ENCODE peak calls at places on chromosomes 5 and 9, in four cellular contexts. O is HepG2, B is GM12878, E is K562. I is an unnamed sample.
A peak's percentile ranks its signal among the peaks of the same experiment; 100 is the strongest.

GRCh38 chr9:16434522-16434921 is 435.9 kb downstream of the BNC2 start:
- DNase-seq in B (no peak), E (no peak), O (no peak), I (no peak)

GRCh38 chr5:10630126-10630525 is 66.3 kb downstream of the ANKRD33B start:
- DNase-seq in B (no peak), E (no peak), O (no peak), I (no peak)

GRCh38 chr5:171630047-171630669 is 155.5 kb upstream of the SMIM23 start:
- DNase-seq in B (no peak), E (peak; percentile 31), O (no peak), I (peak; percentile 71)

GRCh38 chr9:34334337-34334824 is 5.0 kb downstream of the NUDT2 start:
- DNase-seq in B (no peak), O (peak; percentile 89), E (no peak), I (no peak)

GRCh38 chr9:101495810-101496209 is 37.8 kb upstream of the RNF20 start:
- DNase-seq in E (no peak), B (no peak), O (no peak), I (no peak)

GRCh38 chr5:81181576-81182316 is 51.4 kb upstream of the CKMT2 start:
- DNase-seq in O (no peak), B (no peak), E (no peak), I (no peak)

GRCh38 chr5:71748360-71748759 is 29.3 kb downstream of the CARTPT start:
- DNase-seq in B (no peak), E (no peak), O (no peak), I (no peak)

GRCh38 chr5:132202711-132203463 is 24.8 kb downstream of the P4HA2 start:
- DNase-seq in B (no peak), O (no peak), E (no peak), I (no peak)

GRCh38 chr5:133369161-133369783 is 243.1 kb downstream of the FSTL4 start:
- DNase-seq in B (no peak), O (no peak), E (no peak), I (no peak)

GRCh38 chr5:64874753-64875152 is 106.0 kb downstream of the CWC27 start:
- DNase-seq in E (no peak), B (no peak), O (no peak), I (no peak)

GRCh38 chr9:109815366-109815947 is 35.5 kb downstream of the PALM2AKAP2 start:
- DNase-seq in E (no peak), O (peak; percentile 28), B (no peak), I (no peak)

GRCh38 chr9:6782981-6783380 is 25.2 kb downstream of the KDM4C start:
- DNase-seq in O (no peak), E (no peak), B (no peak), I (no peak)

GRCh38 chr9:80500300-80500699 is 928.5 kb downstream of the TLE4 start:
- DNase-seq in E (no peak), B (no peak), O (no peak), I (no peak)

GRCh38 chr9:16057541-16057940 is 504.7 kb downstream of the CCDC171 start:
- DNase-seq in O (no peak), B (no peak), E (no peak), I (no peak)

GRCh38 chr9:94298949-94299599 is 29.4 kb downstream of the NUTM2F start:
- DNase-seq in O (no peak), E (no peak), B (no peak), I (no peak)

GRCh38 chr5:36569456-36569855 is 37.0 kb upstream of the SLC1A3 start:
- DNase-seq in O (no peak), E (no peak), B (no peak), I (no peak)

GRCh38 chr9:130556396-130557076 is 22.8 kb upstream of the FUBP3 start:
- DNase-seq in E (no peak), B (no peak), O (no peak), I (no peak)

GRCh38 chr9:22682536-22683392 is 236.1 kb downstream of the DMRTA1 start:
- DNase-seq in B (no peak), O (no peak), E (no peak), I (peak; percentile 2)

GRCh38 chr5:124599048-124599973 is 147.1 kb downstream of the ZNF608 start:
- DNase-seq in B (peak; percentile 13), E (no peak), O (peak; percentile 96), I (peak; percentile 83)

GRCh38 chr5:174839196-174839595 is 114.8 kb downstream of the MSX2 start:
- DNase-seq in B (no peak), E (no peak), O (no peak), I (no peak)

GRCh38 chr5:95954716-95955115 is 6.9 kb downstream of the ELL2 start:
- DNase-seq in O (no peak), E (no peak), B (no peak), I (no peak)

GRCh38 chr9:127561491-127562270 is 50.4 kb upstream of the STXBP1 start:
- DNase-seq in B (no peak), O (no peak), E (peak; percentile 76), I (peak; percentile 95)

GRCh38 chr5:153900703-153901395 is 137.9 kb downstream of the FAM114A2 start:
- DNase-seq in E (no peak), O (no peak), B (no peak), I (no peak)

DNA sequence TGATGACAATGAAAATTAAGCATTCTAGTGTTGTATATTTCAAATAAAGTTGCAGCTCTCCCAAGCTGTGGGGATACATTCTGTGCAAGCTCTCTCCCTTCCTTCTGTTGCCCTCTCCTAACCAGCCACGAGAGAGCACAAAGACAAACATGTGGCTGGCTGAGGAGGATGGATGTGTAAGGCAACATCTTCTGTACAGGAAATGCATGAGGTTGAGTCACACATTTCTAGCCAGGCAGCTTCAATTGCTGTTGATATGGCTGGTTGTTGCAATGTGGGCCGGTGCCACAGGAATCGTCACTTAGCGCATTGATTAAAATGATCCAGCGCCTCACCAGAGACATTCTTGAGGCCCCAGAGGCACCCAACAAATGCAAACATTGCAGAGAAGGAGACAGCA is 207.1 kb downstream of the ICE1 start:
- DNase-seq in E (no peak), O (no peak), B (no peak), I (no peak)
- TF ChIP-seq MYC in E (no peak), O (no peak), B (no peak), I (no peak)

DNA sequence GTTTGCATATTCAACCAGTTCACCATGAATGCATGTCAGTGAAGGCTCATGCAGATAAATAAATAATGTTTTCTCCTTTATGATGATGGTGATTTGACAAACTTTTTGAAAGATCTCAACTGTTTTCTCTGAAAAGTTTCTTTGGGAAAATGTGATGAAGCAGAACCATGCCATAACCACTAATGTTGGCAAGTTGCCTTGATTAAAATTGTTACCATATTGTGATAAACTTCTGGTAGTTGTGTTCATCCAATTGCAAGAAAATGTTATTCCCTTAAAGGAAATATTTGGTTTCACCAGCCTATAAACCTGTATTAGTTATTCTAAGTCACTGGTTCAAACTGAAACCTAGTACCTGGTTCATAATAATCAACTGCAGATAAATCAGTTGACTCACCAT is 87.8 kb downstream of the LURAP1L start:
- DNase-seq in O (no peak), B (no peak), E (no peak), I (no peak)
- TF ChIP-seq CHD2 in O (no peak), B (no peak), E (no peak), I (no peak)

GRCh38 chr5:137344021-137344420 is 155.1 kb downstream of the SPOCK1 start:
- DNase-seq in B (no peak), E (no peak), O (no peak), I (no peak)

GRCh38 chr5:137342764-137343163 is 156.4 kb downstream of the SPOCK1 start:
- DNase-seq in B (no peak), E (no peak), O (no peak), I (no peak)

GRCh38 chr5:137341831-137342230 is 157.3 kb downstream of the SPOCK1 start:
- DNase-seq in B (no peak), E (no peak), O (no peak), I (no peak)

GRCh38 chr5:137345396-137345795 is 153.7 kb downstream of the SPOCK1 start:
- DNase-seq in B (no peak), O (no peak), E (no peak), I (no peak)

GRCh38 chr5:137344723-137345322 is 154.3 kb downstream of the SPOCK1 start:
- DNase-seq in E (peak; percentile 46), B (no peak), O (peak; percentile 26), I (peak; percentile 18)
- TF ChIP-seq KDM1A in E (no peak), B (no peak), O (no peak), I (no peak)

DNA sequence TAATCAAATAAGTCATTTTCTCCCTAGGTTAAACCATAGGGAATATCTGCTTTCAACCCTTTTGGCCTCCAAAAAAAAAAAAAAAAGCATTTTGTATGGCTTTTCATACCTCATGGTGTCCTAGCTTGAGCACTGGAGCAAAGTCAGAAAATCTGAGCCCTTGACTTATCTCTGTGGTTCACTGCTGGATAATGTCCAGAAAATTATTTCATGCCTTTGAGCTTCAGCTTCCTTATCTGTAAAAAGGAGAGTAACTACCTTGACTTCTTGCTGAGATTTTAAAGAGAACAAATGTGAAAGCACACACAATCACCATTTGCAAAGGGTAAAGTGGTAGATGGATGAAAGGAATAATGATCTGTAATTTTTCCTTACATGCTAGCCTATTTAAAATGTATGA is 165.9 kb downstream of the ALDH1A1 start:
- DNase-seq in O (no peak), E (no peak), B (no peak), I (no peak)
- TF ChIP-seq MYC in O (no peak), E (no peak), B (no peak), I (no peak)

DNA sequence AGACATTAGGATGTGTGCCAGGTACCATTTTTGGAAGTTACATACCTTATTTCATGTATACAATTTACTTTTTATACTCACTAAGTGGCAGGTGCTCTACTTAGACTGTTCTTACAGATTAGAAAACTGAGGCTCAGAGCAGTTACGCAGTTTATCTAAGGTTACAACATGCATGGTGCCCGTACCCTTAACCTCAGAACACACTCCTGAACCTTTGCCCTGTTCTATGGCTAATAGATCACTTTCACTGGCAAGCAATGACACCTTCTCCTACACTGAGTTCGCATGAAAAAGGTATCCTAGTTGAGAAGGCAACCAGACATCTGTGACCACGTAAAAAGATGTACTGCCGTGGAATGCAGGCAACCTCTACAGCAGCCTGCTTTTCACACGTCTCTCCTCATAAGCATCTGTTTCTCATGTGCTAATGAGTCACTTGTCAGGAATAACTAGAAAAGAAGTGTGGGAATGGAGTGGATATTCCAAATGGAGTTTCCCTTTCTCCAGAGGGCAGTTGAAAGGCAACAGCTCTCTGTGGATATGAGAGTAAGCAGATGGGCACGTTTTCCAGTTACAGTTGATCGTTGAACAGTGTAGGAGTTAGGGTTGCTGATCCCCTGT is 71.4 kb downstream of the FBXO38 start:
- DNase-seq in B (no peak), E (no peak), O (no peak), I (no peak)
- TF ChIP-seq CHD2 in B (no peak), E (no peak), O (no peak), I (no peak)

DNA sequence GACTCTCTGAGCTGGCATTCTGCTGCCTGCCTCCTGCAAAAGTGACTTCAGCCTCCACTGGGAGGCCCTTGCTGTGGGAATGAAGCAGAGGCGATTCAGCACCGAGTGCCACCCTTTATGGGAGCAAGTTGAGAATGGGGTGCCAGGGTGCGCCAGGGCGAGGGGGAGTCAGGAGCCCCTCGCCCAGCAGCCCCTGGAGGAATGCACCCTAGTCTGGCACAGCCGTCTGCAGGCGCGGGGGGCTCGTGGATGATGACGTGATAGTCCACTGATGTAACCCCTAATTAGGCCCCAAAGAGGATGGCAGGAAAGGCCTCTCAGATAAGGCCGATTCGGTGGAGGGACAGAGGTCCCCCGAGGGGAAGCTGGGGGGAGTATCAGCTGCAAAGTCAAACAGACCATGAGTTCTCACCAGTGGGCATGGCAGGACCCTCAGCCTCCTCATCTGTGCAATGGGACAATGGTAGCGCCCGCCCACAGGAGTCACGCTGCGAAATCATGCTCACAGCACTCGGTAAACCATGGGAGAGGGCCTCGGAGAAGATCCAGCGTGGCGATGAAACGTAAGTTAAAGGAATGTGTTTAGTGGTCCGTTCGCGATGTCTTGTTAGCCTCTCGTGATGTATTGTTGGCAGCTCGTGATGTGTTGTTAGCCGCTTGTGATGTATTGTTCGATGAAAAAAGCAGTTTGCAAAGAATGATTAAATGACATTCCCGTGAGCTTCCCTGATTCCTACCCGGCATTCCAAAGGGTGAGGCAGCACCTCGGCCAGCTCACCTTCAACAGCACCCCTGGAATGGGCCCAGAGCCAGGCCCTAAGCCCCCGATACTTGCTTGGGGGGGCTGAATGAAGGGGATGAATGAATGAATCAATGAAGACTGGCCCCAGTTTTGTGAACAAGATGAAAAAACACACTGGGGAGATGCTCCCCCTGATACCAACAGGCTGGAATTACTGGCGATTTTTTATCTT is 49.7 kb upstream of the NOTCH1 start:
- DNase-seq in O (no peak), E (no peak), B (no peak), I (no peak)
- TF ChIP-seq KDM1A in O (no peak), E (no peak), B (no peak), I (no peak)